ENCODE peak calls at places on chromosomes 12 and 14, in six cellular contexts. One of them, this sample, is unnamed.

GRCh38 chr12:58310828-58311273 is 369.5 kb downstream of the ATP23 start:
- DNase-seq in cardiac fibroblast: peak
- DNase-seq in tibial artery: no peak
- DNase-seq in fibroblast of gingiva: peak
- DNase-seq in stimulated activated CD8-positive, alpha-beta memory T cell treated with anti-CD3 and anti-CD28 coated beads, Interleukin-12 subunit alpha, Interleukin-12 subunit beta, amount 100 ng/mL, for 4 hours: no peak
- DNase-seq in HTR-8/SVneo: peak
- DNase-seq in this sample: peak

GRCh38 chr12:15256760-15257159 is 35.5 kb upstream of the RERG start:
- DNase-seq in cardiac fibroblast: peak
- DNase-seq in tibial artery: peak
- DNase-seq in fibroblast of gingiva: peak
- DNase-seq in stimulated activated CD8-positive, alpha-beta memory T cell treated with anti-CD3 and anti-CD28 coated beads, Interleukin-12 subunit alpha, Interleukin-12 subunit beta, amount 100 ng/mL, for 4 hours: no peak
- DNase-seq in HTR-8/SVneo: no peak
- DNase-seq in this sample: no peak

GRCh38 chr12:120797677-120798642 is 72.3 kb downstream of the ACADS start:
- DNase-seq in cardiac fibroblast: no peak
- DNase-seq in tibial artery: no peak
- DNase-seq in fibroblast of gingiva: no peak
- DNase-seq in stimulated activated CD8-positive, alpha-beta memory T cell treated with anti-CD3 and anti-CD28 coated beads, Interleukin-12 subunit alpha, Interleukin-12 subunit beta, amount 100 ng/mL, for 4 hours: no peak
- DNase-seq in HTR-8/SVneo: no peak
- DNase-seq in this sample: no peak

GRCh38 chr12:9943244-9943643 is 11.1 kb upstream of the CLEC2A start:
- DNase-seq in cardiac fibroblast: no peak
- DNase-seq in tibial artery: no peak
- DNase-seq in fibroblast of gingiva: no peak
- DNase-seq in stimulated activated CD8-positive, alpha-beta memory T cell treated with anti-CD3 and anti-CD28 coated beads, Interleukin-12 subunit alpha, Interleukin-12 subunit beta, amount 100 ng/mL, for 4 hours: no peak
- DNase-seq in HTR-8/SVneo: no peak
- DNase-seq in this sample: no peak

GRCh38 chr12:76908303-76909017 is 29.6 kb upstream of the CSRP2 start:
- DNase-seq in cardiac fibroblast: no peak
- DNase-seq in tibial artery: no peak
- DNase-seq in fibroblast of gingiva: no peak
- DNase-seq in stimulated activated CD8-positive, alpha-beta memory T cell treated with anti-CD3 and anti-CD28 coated beads, Interleukin-12 subunit alpha, Interleukin-12 subunit beta, amount 100 ng/mL, for 4 hours: no peak
- DNase-seq in HTR-8/SVneo: no peak
- DNase-seq in this sample: no peak

GRCh38 chr12:56461235-56462159 is 6.9 kb upstream of the SPRYD4 start:
- DNase-seq in cardiac fibroblast: peak
- DNase-seq in tibial artery: no peak
- DNase-seq in fibroblast of gingiva: no peak
- DNase-seq in stimulated activated CD8-positive, alpha-beta memory T cell treated with anti-CD3 and anti-CD28 coated beads, Interleukin-12 subunit alpha, Interleukin-12 subunit beta, amount 100 ng/mL, for 4 hours: no peak
- DNase-seq in HTR-8/SVneo: no peak
- DNase-seq in this sample: peak

GRCh38 chr12:69502342-69503081 is 32.3 kb downstream of the FRS2 start:
- DNase-seq in cardiac fibroblast: peak
- DNase-seq in tibial artery: no peak
- DNase-seq in fibroblast of gingiva: no peak
- DNase-seq in stimulated activated CD8-positive, alpha-beta memory T cell treated with anti-CD3 and anti-CD28 coated beads, Interleukin-12 subunit alpha, Interleukin-12 subunit beta, amount 100 ng/mL, for 4 hours: no peak
- DNase-seq in HTR-8/SVneo: peak
- DNase-seq in this sample: no peak

GRCh38 chr12:7107181-7108041 is 1.6 kb downstream of the C1RL start:
- DNase-seq in cardiac fibroblast: peak
- DNase-seq in tibial artery: no peak
- DNase-seq in fibroblast of gingiva: no peak
- DNase-seq in stimulated activated CD8-positive, alpha-beta memory T cell treated with anti-CD3 and anti-CD28 coated beads, Interleukin-12 subunit alpha, Interleukin-12 subunit beta, amount 100 ng/mL, for 4 hours: no peak
- DNase-seq in HTR-8/SVneo: no peak
- DNase-seq in this sample: no peak

GRCh38 chr12:66629138-66629880 is 49.6 kb downstream of the GRIP1 start:
- DNase-seq in cardiac fibroblast: no peak
- DNase-seq in tibial artery: no peak
- DNase-seq in fibroblast of gingiva: no peak
- DNase-seq in stimulated activated CD8-positive, alpha-beta memory T cell treated with anti-CD3 and anti-CD28 coated beads, Interleukin-12 subunit alpha, Interleukin-12 subunit beta, amount 100 ng/mL, for 4 hours: no peak
- DNase-seq in HTR-8/SVneo: no peak
- DNase-seq in this sample: no peak

GRCh38 chr14:95150910-95151309 is 6.4 kb downstream of the DICER1 start:
- DNase-seq in cardiac fibroblast: no peak
- DNase-seq in tibial artery: no peak
- DNase-seq in fibroblast of gingiva: peak
- DNase-seq in stimulated activated CD8-positive, alpha-beta memory T cell treated with anti-CD3 and anti-CD28 coated beads, Interleukin-12 subunit alpha, Interleukin-12 subunit beta, amount 100 ng/mL, for 4 hours: no peak
- DNase-seq in HTR-8/SVneo: no peak
- DNase-seq in this sample: no peak

GRCh38 chr12:114913871-114914801 is 230.2 kb upstream of the TBX3 start:
- DNase-seq in cardiac fibroblast: peak
- DNase-seq in tibial artery: no peak
- DNase-seq in fibroblast of gingiva: no peak
- DNase-seq in stimulated activated CD8-positive, alpha-beta memory T cell treated with anti-CD3 and anti-CD28 coated beads, Interleukin-12 subunit alpha, Interleukin-12 subunit beta, amount 100 ng/mL, for 4 hours: no peak
- DNase-seq in HTR-8/SVneo: peak
- DNase-seq in this sample: no peak

GRCh38 chr14:68312300-68312699 is 480.6 kb downstream of the ZFP36L1 start:
- DNase-seq in cardiac fibroblast: no peak
- DNase-seq in tibial artery: no peak
- DNase-seq in fibroblast of gingiva: no peak
- DNase-seq in stimulated activated CD8-positive, alpha-beta memory T cell treated with anti-CD3 and anti-CD28 coated beads, Interleukin-12 subunit alpha, Interleukin-12 subunit beta, amount 100 ng/mL, for 4 hours: no peak
- DNase-seq in HTR-8/SVneo: no peak
- DNase-seq in this sample: no peak

GRCh38 chr14:44170554-44170953 is 336.5 kb downstream of the FSCB start:
- DNase-seq in cardiac fibroblast: no peak
- DNase-seq in tibial artery: no peak
- DNase-seq in fibroblast of gingiva: no peak
- DNase-seq in stimulated activated CD8-positive, alpha-beta memory T cell treated with anti-CD3 and anti-CD28 coated beads, Interleukin-12 subunit alpha, Interleukin-12 subunit beta, amount 100 ng/mL, for 4 hours: no peak
- DNase-seq in HTR-8/SVneo: no peak
- DNase-seq in this sample: no peak

GRCh38 chr12:89470741-89471504 is 53.7 kb downstream of the GALNT4 start:
- DNase-seq in cardiac fibroblast: peak
- DNase-seq in tibial artery: no peak
- DNase-seq in fibroblast of gingiva: peak
- DNase-seq in stimulated activated CD8-positive, alpha-beta memory T cell treated with anti-CD3 and anti-CD28 coated beads, Interleukin-12 subunit alpha, Interleukin-12 subunit beta, amount 100 ng/mL, for 4 hours: no peak
- DNase-seq in HTR-8/SVneo: no peak
- DNase-seq in this sample: no peak

GRCh38 chr12:4278582-4278939 is 5.0 kb downstream of the CCND2 start:
- DNase-seq in cardiac fibroblast: no peak
- DNase-seq in tibial artery: peak
- DNase-seq in fibroblast of gingiva: no peak
- DNase-seq in stimulated activated CD8-positive, alpha-beta memory T cell treated with anti-CD3 and anti-CD28 coated beads, Interleukin-12 subunit alpha, Interleukin-12 subunit beta, amount 100 ng/mL, for 4 hours: no peak
- DNase-seq in HTR-8/SVneo: no peak
- DNase-seq in this sample: no peak

GRCh38 chr14:56217380-56218045 is 99.3 kb downstream of the PELI2 start:
- DNase-seq in cardiac fibroblast: peak
- DNase-seq in tibial artery: no peak
- DNase-seq in fibroblast of gingiva: no peak
- DNase-seq in stimulated activated CD8-positive, alpha-beta memory T cell treated with anti-CD3 and anti-CD28 coated beads, Interleukin-12 subunit alpha, Interleukin-12 subunit beta, amount 100 ng/mL, for 4 hours: no peak
- DNase-seq in HTR-8/SVneo: no peak
- DNase-seq in this sample: no peak

GRCh38 chr12:123267991-123268843 is 3.4 kb downstream of the CDK2AP1 start:
- DNase-seq in cardiac fibroblast: no peak
- DNase-seq in tibial artery: no peak
- DNase-seq in fibroblast of gingiva: no peak
- DNase-seq in stimulated activated CD8-positive, alpha-beta memory T cell treated with anti-CD3 and anti-CD28 coated beads, Interleukin-12 subunit alpha, Interleukin-12 subunit beta, amount 100 ng/mL, for 4 hours: no peak
- DNase-seq in HTR-8/SVneo: no peak
- DNase-seq in this sample: no peak

GRCh38 chr14:21279783-21280182 is at the start of gene RPGRIP1:
- DNase-seq in cardiac fibroblast: no peak
- DNase-seq in tibial artery: no peak
- DNase-seq in fibroblast of gingiva: no peak
- DNase-seq in stimulated activated CD8-positive, alpha-beta memory T cell treated with anti-CD3 and anti-CD28 coated beads, Interleukin-12 subunit alpha, Interleukin-12 subunit beta, amount 100 ng/mL, for 4 hours: no peak
- DNase-seq in HTR-8/SVneo: no peak
- DNase-seq in this sample: no peak

GRCh38 chr14:58752782-58753181 is 115.0 kb downstream of the DACT1 start:
- DNase-seq in cardiac fibroblast: peak
- DNase-seq in tibial artery: peak
- DNase-seq in fibroblast of gingiva: peak
- DNase-seq in stimulated activated CD8-positive, alpha-beta memory T cell treated with anti-CD3 and anti-CD28 coated beads, Interleukin-12 subunit alpha, Interleukin-12 subunit beta, amount 100 ng/mL, for 4 hours: no peak
- DNase-seq in HTR-8/SVneo: no peak
- DNase-seq in this sample: no peak

GRCh38 chr12:103986823-103987222 is 21.2 kb downstream of the TDG start:
- DNase-seq in cardiac fibroblast: peak
- DNase-seq in tibial artery: no peak
- DNase-seq in fibroblast of gingiva: peak
- DNase-seq in stimulated activated CD8-positive, alpha-beta memory T cell treated with anti-CD3 and anti-CD28 coated beads, Interleukin-12 subunit alpha, Interleukin-12 subunit beta, amount 100 ng/mL, for 4 hours: no peak
- DNase-seq in HTR-8/SVneo: no peak
- DNase-seq in this sample: peak

GRCh38 chr14:42004321-42004720 is 397.6 kb downstream of the LRFN5 start:
- DNase-seq in cardiac fibroblast: no peak
- DNase-seq in tibial artery: no peak
- DNase-seq in fibroblast of gingiva: no peak
- DNase-seq in stimulated activated CD8-positive, alpha-beta memory T cell treated with anti-CD3 and anti-CD28 coated beads, Interleukin-12 subunit alpha, Interleukin-12 subunit beta, amount 100 ng/mL, for 4 hours: no peak
- DNase-seq in HTR-8/SVneo: no peak
- DNase-seq in this sample: no peak

GRCh38 chr14:98182385-98183055 is 1089.5 kb downstream of the BCL11B start:
- DNase-seq in cardiac fibroblast: no peak
- DNase-seq in tibial artery: no peak
- DNase-seq in fibroblast of gingiva: no peak
- DNase-seq in stimulated activated CD8-positive, alpha-beta memory T cell treated with anti-CD3 and anti-CD28 coated beads, Interleukin-12 subunit alpha, Interleukin-12 subunit beta, amount 100 ng/mL, for 4 hours: no peak
- DNase-seq in HTR-8/SVneo: no peak
- DNase-seq in this sample: peak

GRCh38 chr12:27366621-27367020 is 34.0 kb downstream of the BMAL2 start:
- DNase-seq in cardiac fibroblast: peak
- DNase-seq in tibial artery: no peak
- DNase-seq in fibroblast of gingiva: no peak
- DNase-seq in stimulated activated CD8-positive, alpha-beta memory T cell treated with anti-CD3 and anti-CD28 coated beads, Interleukin-12 subunit alpha, Interleukin-12 subunit beta, amount 100 ng/mL, for 4 hours: no peak
- DNase-seq in HTR-8/SVneo: peak
- DNase-seq in this sample: no peak

GRCh38 chr12:127926004-127926403 is 341.0 kb upstream of the TMEM132C start:
- DNase-seq in cardiac fibroblast: peak
- DNase-seq in tibial artery: no peak
- DNase-seq in fibroblast of gingiva: no peak
- DNase-seq in stimulated activated CD8-positive, alpha-beta memory T cell treated with anti-CD3 and anti-CD28 coated beads, Interleukin-12 subunit alpha, Interleukin-12 subunit beta, amount 100 ng/mL, for 4 hours: no peak
- DNase-seq in HTR-8/SVneo: peak
- DNase-seq in this sample: peak

GRCh38 chr14:72332871-72333270 is 400.6 kb downstream of the RGS6 start:
- DNase-seq in cardiac fibroblast: no peak
- DNase-seq in tibial artery: no peak
- DNase-seq in fibroblast of gingiva: no peak
- DNase-seq in stimulated activated CD8-positive, alpha-beta memory T cell treated with anti-CD3 and anti-CD28 coated beads, Interleukin-12 subunit alpha, Interleukin-12 subunit beta, amount 100 ng/mL, for 4 hours: no peak
- DNase-seq in HTR-8/SVneo: no peak
- DNase-seq in this sample: no peak

GRCh38 chr12:9651265-9651729 is 18.2 kb upstream of the CLEC2D start:
- DNase-seq in cardiac fibroblast: peak
- DNase-seq in tibial artery: no peak
- DNase-seq in fibroblast of gingiva: no peak
- DNase-seq in stimulated activated CD8-positive, alpha-beta memory T cell treated with anti-CD3 and anti-CD28 coated beads, Interleukin-12 subunit alpha, Interleukin-12 subunit beta, amount 100 ng/mL, for 4 hours: no peak
- DNase-seq in HTR-8/SVneo: no peak
- DNase-seq in this sample: peak

GRCh38 chr12:21615441-21615840 is 10.8 kb upstream of the GYS2 start:
- DNase-seq in cardiac fibroblast: peak
- DNase-seq in tibial artery: no peak
- DNase-seq in fibroblast of gingiva: no peak
- DNase-seq in stimulated activated CD8-positive, alpha-beta memory T cell treated with anti-CD3 and anti-CD28 coated beads, Interleukin-12 subunit alpha, Interleukin-12 subunit beta, amount 100 ng/mL, for 4 hours: no peak
- DNase-seq in HTR-8/SVneo: no peak
- DNase-seq in this sample: peak

GRCh38 chr14:92783813-92784431 is 10.2 kb upstream of the GOLGA5 start:
- DNase-seq in cardiac fibroblast: peak
- DNase-seq in tibial artery: peak
- DNase-seq in fibroblast of gingiva: peak
- DNase-seq in stimulated activated CD8-positive, alpha-beta memory T cell treated with anti-CD3 and anti-CD28 coated beads, Interleukin-12 subunit alpha, Interleukin-12 subunit beta, amount 100 ng/mL, for 4 hours: no peak
- DNase-seq in HTR-8/SVneo: peak
- DNase-seq in this sample: peak

GRCh38 chr12:68775121-68775520 is 29.1 kb downstream of the SLC35E3 start:
- DNase-seq in cardiac fibroblast: no peak
- DNase-seq in tibial artery: no peak
- DNase-seq in fibroblast of gingiva: no peak
- DNase-seq in stimulated activated CD8-positive, alpha-beta memory T cell treated with anti-CD3 and anti-CD28 coated beads, Interleukin-12 subunit alpha, Interleukin-12 subunit beta, amount 100 ng/mL, for 4 hours: no peak
- DNase-seq in HTR-8/SVneo: no peak
- DNase-seq in this sample: no peak

GRCh38 chr14:86673523-86673969 is 1143.6 kb downstream of the FLRT2 start:
- DNase-seq in cardiac fibroblast: no peak
- DNase-seq in tibial artery: no peak
- DNase-seq in fibroblast of gingiva: no peak
- DNase-seq in stimulated activated CD8-positive, alpha-beta memory T cell treated with anti-CD3 and anti-CD28 coated beads, Interleukin-12 subunit alpha, Interleukin-12 subunit beta, amount 100 ng/mL, for 4 hours: no peak
- DNase-seq in HTR-8/SVneo: no peak
- DNase-seq in this sample: no peak

GRCh38 chr12:27511031-27511722 is 12.8 kb upstream of the PPFIBP1 start:
- DNase-seq in cardiac fibroblast: peak
- DNase-seq in tibial artery: no peak
- DNase-seq in fibroblast of gingiva: peak
- DNase-seq in stimulated activated CD8-positive, alpha-beta memory T cell treated with anti-CD3 and anti-CD28 coated beads, Interleukin-12 subunit alpha, Interleukin-12 subunit beta, amount 100 ng/mL, for 4 hours: no peak
- DNase-seq in HTR-8/SVneo: no peak
- DNase-seq in this sample: no peak

GRCh38 chr12:32504626-32505025 is 105.3 kb downstream of the FGD4 start:
- DNase-seq in cardiac fibroblast: no peak
- DNase-seq in tibial artery: no peak
- DNase-seq in fibroblast of gingiva: no peak
- DNase-seq in stimulated activated CD8-positive, alpha-beta memory T cell treated with anti-CD3 and anti-CD28 coated beads, Interleukin-12 subunit alpha, Interleukin-12 subunit beta, amount 100 ng/mL, for 4 hours: no peak
- DNase-seq in HTR-8/SVneo: no peak
- DNase-seq in this sample: no peak

GRCh38 chr12:2681426-2682205 is 113.2 kb upstream of the FKBP4 start:
- DNase-seq in cardiac fibroblast: no peak
- DNase-seq in tibial artery: no peak
- DNase-seq in fibroblast of gingiva: no peak
- DNase-seq in stimulated activated CD8-positive, alpha-beta memory T cell treated with anti-CD3 and anti-CD28 coated beads, Interleukin-12 subunit alpha, Interleukin-12 subunit beta, amount 100 ng/mL, for 4 hours: no peak
- DNase-seq in HTR-8/SVneo: no peak
- DNase-seq in this sample: no peak

GRCh38 chr12:56040151-56040550 is 1.6 kb upstream of the RPS26 start:
- DNase-seq in cardiac fibroblast: no peak
- DNase-seq in tibial artery: no peak
- DNase-seq in fibroblast of gingiva: no peak
- DNase-seq in stimulated activated CD8-positive, alpha-beta memory T cell treated with anti-CD3 and anti-CD28 coated beads, Interleukin-12 subunit alpha, Interleukin-12 subunit beta, amount 100 ng/mL, for 4 hours: no peak
- DNase-seq in HTR-8/SVneo: no peak
- DNase-seq in this sample: no peak